ENCODE peak calls at places on chromosomes 3 and 15, in six cellular contexts. One of them, this sample, is unnamed.

GRCh38 chr3:4722103-4722502 is 229.0 kb downstream of the ITPR1 start:
- DNase-seq in GM03348: peak; percentile 73
- DNase-seq in AG09309: peak; percentile 57
- DNase-seq in stimulated activated CD8-positive, alpha-beta memory T cell treated with anti-CD3 and anti-CD28 coated beads, Interleukin-15, amount 100 ng/mL, for 48 hours: no peak
- DNase-seq in GM04504: no peak
- DNase-seq in head of caudate nucleus: no peak
- DNase-seq in this sample: no peak

GRCh38 chr3:182465301-182466185 is 327.8 kb upstream of the ATP11B start:
- DNase-seq in GM03348: no peak
- DNase-seq in AG09309: no peak
- DNase-seq in stimulated activated CD8-positive, alpha-beta memory T cell treated with anti-CD3 and anti-CD28 coated beads, Interleukin-15, amount 100 ng/mL, for 48 hours: no peak
- DNase-seq in GM04504: no peak
- DNase-seq in head of caudate nucleus: no peak
- DNase-seq in this sample: no peak

GRCh38 chr3:74651239-74651638 is 36.8 kb upstream of the CNTN3 start:
- DNase-seq in GM03348: no peak
- DNase-seq in AG09309: no peak
- DNase-seq in stimulated activated CD8-positive, alpha-beta memory T cell treated with anti-CD3 and anti-CD28 coated beads, Interleukin-15, amount 100 ng/mL, for 48 hours: no peak
- DNase-seq in GM04504: peak; percentile 17
- DNase-seq in head of caudate nucleus: no peak
- DNase-seq in this sample: no peak

GRCh38 chr15:59812185-59812870 is 123.2 kb upstream of the BNIP2 start:
- DNase-seq in GM03348: no peak
- DNase-seq in AG09309: no peak
- DNase-seq in stimulated activated CD8-positive, alpha-beta memory T cell treated with anti-CD3 and anti-CD28 coated beads, Interleukin-15, amount 100 ng/mL, for 48 hours: no peak
- DNase-seq in GM04504: no peak
- DNase-seq in head of caudate nucleus: no peak
- DNase-seq in this sample: no peak

GRCh38 chr15:80174017-80174746 is 21.4 kb downstream of the FAH start:
- DNase-seq in GM03348: peak; percentile 89
- DNase-seq in AG09309: no peak
- DNase-seq in stimulated activated CD8-positive, alpha-beta memory T cell treated with anti-CD3 and anti-CD28 coated beads, Interleukin-15, amount 100 ng/mL, for 48 hours: no peak
- DNase-seq in GM04504: peak; percentile 72
- DNase-seq in head of caudate nucleus: no peak
- DNase-seq in this sample: peak; percentile 43

GRCh38 chr3:136283627-136284026 is 33.5 kb downstream of the PCCB start:
- DNase-seq in GM03348: no peak
- DNase-seq in AG09309: no peak
- DNase-seq in stimulated activated CD8-positive, alpha-beta memory T cell treated with anti-CD3 and anti-CD28 coated beads, Interleukin-15, amount 100 ng/mL, for 48 hours: no peak
- DNase-seq in GM04504: no peak
- DNase-seq in head of caudate nucleus: no peak
- DNase-seq in this sample: no peak

GRCh38 chr3:94285874-94286273 is 223.0 kb downstream of the NSUN3 start:
- DNase-seq in GM03348: no peak
- DNase-seq in AG09309: no peak
- DNase-seq in stimulated activated CD8-positive, alpha-beta memory T cell treated with anti-CD3 and anti-CD28 coated beads, Interleukin-15, amount 100 ng/mL, for 48 hours: no peak
- DNase-seq in GM04504: no peak
- DNase-seq in head of caudate nucleus: no peak
- DNase-seq in this sample: no peak

GRCh38 chr3:187012609-187013051 is 82.3 kb downstream of the ST6GAL1 start:
- DNase-seq in GM03348: no peak
- DNase-seq in AG09309: no peak
- DNase-seq in stimulated activated CD8-positive, alpha-beta memory T cell treated with anti-CD3 and anti-CD28 coated beads, Interleukin-15, amount 100 ng/mL, for 48 hours: no peak
- DNase-seq in GM04504: no peak
- DNase-seq in head of caudate nucleus: no peak
- DNase-seq in this sample: no peak

GRCh38 chr15:84973492-84974460 is 7.9 kb upstream of the PDE8A start:
- DNase-seq in GM03348: no peak
- DNase-seq in AG09309: no peak
- DNase-seq in stimulated activated CD8-positive, alpha-beta memory T cell treated with anti-CD3 and anti-CD28 coated beads, Interleukin-15, amount 100 ng/mL, for 48 hours: no peak
- DNase-seq in GM04504: no peak
- DNase-seq in head of caudate nucleus: peak; percentile 0
- DNase-seq in this sample: no peak

GRCh38 chr3:190345027-190345821 is 23.0 kb upstream of the CLDN1 start:
- DNase-seq in GM03348: peak; percentile 77
- DNase-seq in AG09309: peak; percentile 80
- DNase-seq in stimulated activated CD8-positive, alpha-beta memory T cell treated with anti-CD3 and anti-CD28 coated beads, Interleukin-15, amount 100 ng/mL, for 48 hours: no peak
- DNase-seq in GM04504: peak; percentile 62
- DNase-seq in head of caudate nucleus: no peak
- DNase-seq in this sample: peak; percentile 54

GRCh38 chr15:68552773-68553172 is 26.0 kb upstream of the CORO2B start:
- DNase-seq in GM03348: peak; percentile 41
- DNase-seq in AG09309: no peak
- DNase-seq in stimulated activated CD8-positive, alpha-beta memory T cell treated with anti-CD3 and anti-CD28 coated beads, Interleukin-15, amount 100 ng/mL, for 48 hours: no peak
- DNase-seq in GM04504: no peak
- DNase-seq in head of caudate nucleus: peak; percentile 89
- DNase-seq in this sample: no peak

GRCh38 chr15:64045774-64046346 is 425 bp downstream of the DAPK2 start:
- DNase-seq in GM03348: no peak
- DNase-seq in AG09309: no peak
- DNase-seq in stimulated activated CD8-positive, alpha-beta memory T cell treated with anti-CD3 and anti-CD28 coated beads, Interleukin-15, amount 100 ng/mL, for 48 hours: no peak
- DNase-seq in GM04504: no peak
- DNase-seq in head of caudate nucleus: peak; percentile 34
- DNase-seq in this sample: no peak

GRCh38 chr3:32781211-32781968 is 36.4 kb upstream of the TRIM71 start:
- DNase-seq in GM03348: peak; percentile 93
- DNase-seq in AG09309: no peak
- DNase-seq in stimulated activated CD8-positive, alpha-beta memory T cell treated with anti-CD3 and anti-CD28 coated beads, Interleukin-15, amount 100 ng/mL, for 48 hours: peak; percentile 68
- DNase-seq in GM04504: peak; percentile 32
- DNase-seq in head of caudate nucleus: peak; percentile 75
- DNase-seq in this sample: peak; percentile 29

GRCh38 chr3:13077431-13078157 is 4.4 kb upstream of the IQSEC1 start:
- DNase-seq in GM03348: peak; percentile 55
- DNase-seq in AG09309: peak; percentile 13
- DNase-seq in stimulated activated CD8-positive, alpha-beta memory T cell treated with anti-CD3 and anti-CD28 coated beads, Interleukin-15, amount 100 ng/mL, for 48 hours: no peak
- DNase-seq in GM04504: no peak
- DNase-seq in head of caudate nucleus: peak; percentile 83
- DNase-seq in this sample: no peak

GRCh38 chr15:31523027-31523654 is 196.5 kb downstream of the KLF13 start:
- DNase-seq in GM03348: no peak
- DNase-seq in AG09309: no peak
- DNase-seq in stimulated activated CD8-positive, alpha-beta memory T cell treated with anti-CD3 and anti-CD28 coated beads, Interleukin-15, amount 100 ng/mL, for 48 hours: no peak
- DNase-seq in GM04504: no peak
- DNase-seq in head of caudate nucleus: no peak
- DNase-seq in this sample: no peak

GRCh38 chr3:36489106-36489505 is 108.8 kb downstream of the STAC start:
- DNase-seq in GM03348: no peak
- DNase-seq in AG09309: no peak
- DNase-seq in stimulated activated CD8-positive, alpha-beta memory T cell treated with anti-CD3 and anti-CD28 coated beads, Interleukin-15, amount 100 ng/mL, for 48 hours: no peak
- DNase-seq in GM04504: no peak
- DNase-seq in head of caudate nucleus: no peak
- DNase-seq in this sample: no peak

GRCh38 chr3:153164009-153164550 is 2.1 kb downstream of the RAP2B start:
- DNase-seq in GM03348: no peak
- DNase-seq in AG09309: no peak
- DNase-seq in stimulated activated CD8-positive, alpha-beta memory T cell treated with anti-CD3 and anti-CD28 coated beads, Interleukin-15, amount 100 ng/mL, for 48 hours: no peak
- DNase-seq in GM04504: no peak
- DNase-seq in head of caudate nucleus: no peak
- DNase-seq in this sample: no peak

GRCh38 chr15:85956515-85957275 is 123.0 kb upstream of the AGBL1 start:
- DNase-seq in GM03348: no peak
- DNase-seq in AG09309: no peak
- DNase-seq in stimulated activated CD8-positive, alpha-beta memory T cell treated with anti-CD3 and anti-CD28 coated beads, Interleukin-15, amount 100 ng/mL, for 48 hours: no peak
- DNase-seq in GM04504: no peak
- DNase-seq in head of caudate nucleus: no peak
- DNase-seq in this sample: no peak

GRCh38 chr15:55420171-55420871 is 12.0 kb downstream of the PIERCE2 start:
- DNase-seq in GM03348: no peak
- DNase-seq in AG09309: no peak
- DNase-seq in stimulated activated CD8-positive, alpha-beta memory T cell treated with anti-CD3 and anti-CD28 coated beads, Interleukin-15, amount 100 ng/mL, for 48 hours: no peak
- DNase-seq in GM04504: no peak
- DNase-seq in head of caudate nucleus: no peak
- DNase-seq in this sample: no peak

GRCh38 chr3:188220988-188221818 is 67.2 kb downstream of the LPP start:
- DNase-seq in GM03348: peak; percentile 35
- DNase-seq in AG09309: no peak
- DNase-seq in stimulated activated CD8-positive, alpha-beta memory T cell treated with anti-CD3 and anti-CD28 coated beads, Interleukin-15, amount 100 ng/mL, for 48 hours: no peak
- DNase-seq in GM04504: peak; percentile 68
- DNase-seq in head of caudate nucleus: no peak
- DNase-seq in this sample: no peak

GRCh38 chr3:153273217-153273616 is 111.2 kb downstream of the RAP2B start:
- DNase-seq in GM03348: no peak
- DNase-seq in AG09309: no peak
- DNase-seq in stimulated activated CD8-positive, alpha-beta memory T cell treated with anti-CD3 and anti-CD28 coated beads, Interleukin-15, amount 100 ng/mL, for 48 hours: no peak
- DNase-seq in GM04504: no peak
- DNase-seq in head of caudate nucleus: no peak
- DNase-seq in this sample: no peak

This sample was measured in retinal pigment epithelial cell.